ENCODE peak calls at places on chromosomes 3 and 15, in ten cellular contexts. C is colonic mucosa; X is KG1; V is NCI-H1092; Q is choroid plexus epithelial cell; R is HuH-7; B is skeletal muscle cell; T is mucosa of gallbladder; D is myocyte; G is stimulated activated naive CD8-positive, alpha-beta T cell treated with anti-CD3 and anti-CD28 coated beads, Interleukin-15, amount 100 ng/mL, for 72 hours. N is an unnamed sample.
A peak's percentile ranks its signal among the peaks of the same experiment; 100 is the strongest.

GRCh38 chr3:127135241-127136023 is 57.5 kb upstream of the PRR23E start:
- DNase-seq in C (no peak), X (no peak), V (peak; percentile 54), Q (peak; percentile 22), R (no peak), B (no peak), T (no peak), D (peak; percentile 13), G (no peak), N (peak; percentile 66)

GRCh38 chr3:151838574-151839312 is 24.8 kb downstream of the AADAC start:
- DNase-seq in C (peak; percentile 62), X (peak; percentile 79), V (peak; percentile 54), Q (peak; percentile 96), R (peak; percentile 16), B (peak; percentile 58), T (peak; percentile 60), D (peak; percentile 83), G (peak; percentile 17), N (peak; percentile 57)

GRCh38 chr3:144107923-144108322 is 136.3 kb downstream of the DIPK2A start:
- DNase-seq in C (no peak), X (no peak), V (no peak), Q (no peak), R (no peak), B (no peak), T (no peak), D (peak; percentile 31), G (no peak), N (no peak)

GRCh38 chr3:75272708-75273107 is 391.4 kb upstream of the FRG2C start:
- DNase-seq in C (no peak), X (no peak), V (no peak), Q (peak; percentile 2), R (no peak), B (peak; percentile 15), T (no peak), D (peak; percentile 3), G (no peak), N (no peak)

GRCh38 chr3:133663569-133664313 is 2.0 kb upstream of the TOPBP1 start:
- DNase-seq in C (peak; percentile 37), X (peak; percentile 45), V (peak; percentile 73), Q (peak; percentile 80), R (peak; percentile 76), B (peak; percentile 10), T (no peak), D (peak; percentile 66), G (peak; percentile 30), N (no peak)

GRCh38 chr3:188157407-188157806 is 3.5 kb downstream of the LPP start:
- DNase-seq in C (no peak), X (no peak), V (no peak), Q (no peak), R (no peak), B (no peak), T (no peak), D (no peak), G (no peak), N (no peak)

GRCh38 chr3:101853465-101853864 is 4.2 kb downstream of the NFKBIZ start:
- DNase-seq in C (no peak), X (no peak), V (no peak), Q (no peak), R (no peak), B (no peak), T (no peak), D (no peak), G (no peak), N (no peak)

GRCh38 chr15:68767833-68768232 is 52.9 kb downstream of the ANP32A start:
- DNase-seq in C (no peak), X (no peak), V (no peak), Q (no peak), R (no peak), B (no peak), T (no peak), D (no peak), G (no peak), N (no peak)

GRCh38 chr15:64651573-64652260 is 123.7 kb downstream of the RBPMS2 start:
- DNase-seq in C (no peak), X (no peak), V (peak; percentile 2), Q (peak; percentile 40), R (peak; percentile 29), B (no peak), T (no peak), D (no peak), G (peak; percentile 35), N (no peak)

N was measured in heart left ventricle.